ENCODE peak calls at places on chromosomes 4 and X, in four cellular contexts. N is tibial nerve; H is CD8-positive, alpha-beta memory T cell; Q is tibial artery. C is an unnamed sample.

GRCh38 chrX:95318882-95319281 is 1365.8 kb upstream of the DIAPH2 start:
- DNase-seq in Q (no peak), N (no peak), H (no peak), C (no peak)

GRCh38 chrX:45850775-45851433 is 650.2 kb upstream of the DIPK2B start:
- DNase-seq in H (no peak), N (no peak), Q (no peak), C (no peak)

GRCh38 chr4:183392377-183392776 is 52.1 kb upstream of the CDKN2AIP start:
- DNase-seq in Q (peak; percentile 33), N (peak; percentile 8), H (no peak), C (no peak)

GRCh38 chrX:38127961-38128360 is 92.7 kb downstream of the SRPX start:
- DNase-seq in N (no peak), H (no peak), Q (no peak), C (no peak)

GRCh38 chrX:54048413-54048812 is 4.1 kb upstream of the PHF8 start:
- DNase-seq in N (no peak), H (no peak), Q (no peak), C (no peak)

GRCh38 chrX:34300871-34301270 is 168.8 kb upstream of the FAM47A start:
- DNase-seq in Q (no peak), H (no peak), N (peak; percentile 22), C (no peak)

GRCh38 chrX:107324493-107325310 is 118.3 kb downstream of the DNAAF6 start:
- DNase-seq in H (no peak), N (no peak), Q (no peak), C (peak; percentile 6)

GRCh38 chr4:76801621-76802545 is 96.1 kb downstream of the SOWAHB start:
- DNase-seq in N (no peak), Q (no peak), H (no peak), C (no peak)

GRCh38 chr4:159487284-159487747 is 384.4 kb downstream of the RAPGEF2 start:
- DNase-seq in H (no peak), Q (no peak), N (peak; percentile 26), C (peak; percentile 6)

GRCh38 chrX:151725338-151725614 is 9.3 kb upstream of the CNGA2 start:
- DNase-seq in N (no peak), Q (no peak), H (no peak), C (no peak)

GRCh38 chr4:154616287-154616686 is 3.8 kb upstream of the FGG start:
- DNase-seq in Q (no peak), N (no peak), H (no peak), C (no peak)

GRCh38 chr4:127370495-127371069 is 262.2 kb upstream of the INTU start:
- DNase-seq in N (peak; percentile 6), Q (peak; percentile 66), H (no peak), C (no peak)

GRCh38 chrX:39133971-39134370 is 332.7 kb downstream of the MID1IP1 start:
- DNase-seq in N (no peak), Q (no peak), H (no peak), C (no peak)

GRCh38 chrX:63525491-63525890 is 174.4 kb upstream of the SPIN4 start:
- DNase-seq in H (no peak), Q (no peak), N (no peak), C (no peak)

GRCh38 chrX:103535206-103535605 is 15.9 kb upstream of the RAB40A start:
- DNase-seq in N (no peak), H (no peak), Q (no peak), C (no peak)

GRCh38 chr4:40121515-40121914 is 64.9 kb downstream of the N4BP2 start:
- DNase-seq in H (no peak), N (peak; percentile 9), Q (no peak), C (no peak)

GRCh38 chrX:20459410-20460350 is 193.0 kb upstream of the RPS6KA3 start:
- DNase-seq in N (no peak), Q (no peak), H (no peak), C (no peak)

GRCh38 chr4:16513876-16514275 is 287.6 kb upstream of the TAPT1 start:
- DNase-seq in H (no peak), N (no peak), Q (no peak), C (no peak)

GRCh38 chr4:116183241-116183640 is 902.1 kb downstream of the TRAM1L1 start:
- DNase-seq in H (no peak), N (no peak), Q (no peak), C (no peak)

GRCh38 chr4:168411318-168412150 is 68.8 kb downstream of the DDX60L start:
- DNase-seq in N (no peak), H (no peak), Q (no peak), C (no peak)

GRCh38 chr4:6386091-6386490 is 86.3 kb downstream of the PPP2R2C start:
- DNase-seq in Q (no peak), N (no peak), H (no peak), C (no peak)
- H3K27me3 ChIP-seq in Q (no peaks in the 10 kb centered on the region), N (peaks cover 20% of the 10 kb centered on the region), H (no peaks in the 10 kb centered on the region), C (no peaks in the 10 kb centered on the region)

GRCh38 chr4:88616275-88616996 is 24.2 kb downstream of the HERC3 start:
- DNase-seq in Q (no peak), N (no peak), H (no peak), C (no peak)
- H3K27ac ChIP-seq in Q (no peak overlapping the region), N (no peak overlapping the region), H (no peak overlapping the region), C (no peak overlapping the region)

GRCh38 chrX:136585960-136586359 is 53.9 kb downstream of the VGLL1 start:
- DNase-seq in H (no peak), N (no peak), Q (no peak), C (no peak)
- H3K27me3 ChIP-seq in H (no peaks in the 10 kb centered on the region), N (no peaks in the 10 kb centered on the region), Q (no peaks in the 10 kb centered on the region), C (no peaks in the 10 kb centered on the region)

GRCh38 chr4:100306018-100306417 is 115.8 kb upstream of the DDIT4L start:
- DNase-seq in H (no peak), Q (no peak), N (no peak), C (no peak)

GRCh38 chr4:100314057-100314456 is 123.8 kb upstream of the DDIT4L start:
- DNase-seq in Q (no peak), H (no peak), N (no peak), C (no peak)

GRCh38 chr4:100312615-100313355 is 122.5 kb upstream of the DDIT4L start:
- DNase-seq in Q (no peak), N (no peak), H (no peak), C (no peak)

DNA sequence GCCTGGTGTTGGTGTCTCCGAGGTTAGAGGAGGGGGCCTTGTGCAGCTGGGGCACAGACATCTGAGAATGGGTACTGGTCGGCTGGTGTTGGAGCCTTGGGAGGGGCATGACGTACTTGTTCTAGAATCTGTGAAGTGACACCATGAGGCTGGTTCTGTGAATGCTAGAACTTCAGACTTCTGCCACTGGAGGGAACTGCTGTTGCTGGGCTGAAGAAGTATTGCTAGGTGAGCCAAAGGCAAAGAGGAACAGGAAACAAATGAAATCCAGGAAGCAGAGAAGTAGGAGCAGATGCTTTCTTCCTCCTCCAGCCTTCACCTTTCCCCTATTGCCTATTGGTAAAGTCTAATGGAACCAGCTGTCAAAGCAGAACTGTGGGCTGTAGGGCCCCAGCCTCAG is 120.9 kb upstream of the DDIT4L start:
- DNase-seq in Q (no peak), N (no peak), H (no peak), C (no peak)
- H3K27ac ChIP-seq in Q (no peak overlapping the region), N (no peak overlapping the region), H (no peak overlapping the region), C (no peak overlapping the region)

GRCh38 chr4:186622788-186623464 is 67.6 kb upstream of the MTNR1A start:
- DNase-seq in N (peak; percentile 3), H (no peak), Q (peak; percentile 82), C (no peak)
- H3K27me3 ChIP-seq in N (no peaks in the 10 kb centered on the region), H (no peaks in the 10 kb centered on the region), Q (no peaks in the 10 kb centered on the region), C (no peaks in the 10 kb centered on the region)

C was measured in CD4-positive, CD25-positive, alpha-beta regulatory T cell.